ENCODE peak calls at places on chromosome 2, in four cellular contexts. Y, X, T and B are unnamed samples.

GRCh38 chr2:17757321-17757720 is 3.4 kb downstream of the GEN1 start:
- DNase-seq in Y (no peak), T (no peak), X (no peak), B (no peak)

GRCh38 chr2:239223330-239224248 is 177.2 kb downstream of the HDAC4 start:
- DNase-seq in Y (no peak), X (no peak), T (no peak), B (no peak)

GRCh38 chr2:236536727-236537398 is 32.8 kb upstream of the ACKR3 start:
- DNase-seq in X (no peak), T (no peak), Y (no peak), B (no peak)

GRCh38 chr2:102155703-102156515 is 13.4 kb downstream of the IL1R1 start:
- DNase-seq in Y (no peak), T (no peak), X (no peak), B (no peak)

GRCh38 chr2:16622399-16622968 is 43.1 kb downstream of the CYRIA start:
- DNase-seq in X (no peak), Y (no peak), T (no peak), B (no peak)

GRCh38 chr2:235135990-235136561 is 184.3 kb downstream of the SH3BP4 start:
- DNase-seq in Y (peak; percentile 81), X (peak; percentile 88), T (peak; percentile 77), B (peak; percentile 87)

GRCh38 chr2:188217266-188217665 is 74.4 kb upstream of the GULP1 start:
- DNase-seq in Y (no peak), T (no peak), X (no peak), B (no peak)

GRCh38 chr2:240401308-240401707 is 34.2 kb upstream of the GPC1 start:
- DNase-seq in X (no peak), T (no peak), Y (peak; percentile 32), B (no peak)

GRCh38 chr2:64401501-64401880 is 52.5 kb upstream of the LGALSL start:
- DNase-seq in Y (peak; percentile 42), X (no peak), T (no peak), B (no peak)

GRCh38 chr2:115443550-115444185 is 1001.2 kb downstream of the DPP10 start:
- DNase-seq in X (peak; percentile 27), Y (no peak), T (no peak), B (no peak)